ENCODE peak calls at places on chromosomes 16 and 17, in nine cellular contexts. Y is epithelial cell of esophagus, H is GM12865, P is endodermal cell, R is epithelial cell of proximal tubule, A is right atrium auricular region, W is tibial artery, U is AG04450, C is endothelial cell. D is an unnamed sample.

GRCh38 chr17:34567665-34568064 is 11.7 kb upstream of the TMEM132E start:
- DNase-seq in Y (no peak), H (no peak), P (peak), R (no peak), A (no peak), W (no peak), U (no peak), C (no peak), D (no peak)

GRCh38 chr17:58501451-58501850 is 13.0 kb downstream of the MTMR4 start:
- DNase-seq in Y (no peak), H (no peak), P (peak), R (no peak), A (no peak), W (no peak), U (no peak), C (no peak), D (no peak)

GRCh38 chr16:90048347-90048722 is 28.8 kb downstream of the PRDM7 start:
- DNase-seq in Y (no peak), H (no peak), P (no peak), R (no peak), A (no peak), W (no peak), U (no peak), C (no peak), D (no peak)

GRCh38 chr16:15482068-15482747 is 47.8 kb downstream of the BMERB1 start:
- DNase-seq in Y (peak), H (no peak), P (peak), R (peak), A (no peak), W (no peak), U (peak), C (peak), D (no peak)

GRCh38 chr16:80198995-80199299 is 341.8 kb upstream of the DYNLRB2 start:
- DNase-seq in Y (peak), H (no peak), P (no peak), R (no peak), A (no peak), W (no peak), U (no peak), C (no peak), D (no peak)

GRCh38 chr17:80252871-80253270 is 7.8 kb upstream of the RNF213 start:
- DNase-seq in Y (peak), H (peak), P (peak), R (no peak), A (no peak), W (no peak), U (no peak), C (peak), D (peak)

GRCh38 chr17:31830971-31831755 is 27.9 kb downstream of the COPRS start:
- DNase-seq in Y (no peak), H (no peak), P (no peak), R (no peak), A (no peak), W (no peak), U (no peak), C (no peak), D (no peak)

GRCh38 chr16:58456193-58456592 is 43.8 kb upstream of the NDRG4 start:
- DNase-seq in Y (no peak), H (no peak), P (no peak), R (no peak), A (no peak), W (no peak), U (no peak), C (no peak), D (no peak)

GRCh38 chr16:28846933-28847273 is 755 bp upstream of the TUFM start:
- DNase-seq in Y (no peak), H (peak), P (peak), R (no peak), A (no peak), W (no peak), U (no peak), C (no peak), D (no peak)

GRCh38 chr17:12568358-12569251 is 97.1 kb upstream of the MYOCD start:
- DNase-seq in Y (peak), H (no peak), P (no peak), R (no peak), A (no peak), W (no peak), U (no peak), C (no peak), D (no peak)

GRCh38 chr17:17343896-17344506 is 40.8 kb downstream of the NT5M start:
- DNase-seq in Y (no peak), H (no peak), P (peak), R (no peak), A (no peak), W (peak), U (no peak), C (no peak), D (no peak)

GRCh38 chr17:57455063-57455914 is 199.0 kb downstream of the MSI2 start:
- DNase-seq in Y (peak), H (peak), P (no peak), R (no peak), A (no peak), W (no peak), U (no peak), C (no peak), D (no peak)

GRCh38 chr16:3017806-3018506 is at the start of gene CLDN6:
- DNase-seq in Y (no peak), H (no peak), P (peak), R (no peak), A (no peak), W (no peak), U (no peak), C (peak), D (peak)

DNA sequence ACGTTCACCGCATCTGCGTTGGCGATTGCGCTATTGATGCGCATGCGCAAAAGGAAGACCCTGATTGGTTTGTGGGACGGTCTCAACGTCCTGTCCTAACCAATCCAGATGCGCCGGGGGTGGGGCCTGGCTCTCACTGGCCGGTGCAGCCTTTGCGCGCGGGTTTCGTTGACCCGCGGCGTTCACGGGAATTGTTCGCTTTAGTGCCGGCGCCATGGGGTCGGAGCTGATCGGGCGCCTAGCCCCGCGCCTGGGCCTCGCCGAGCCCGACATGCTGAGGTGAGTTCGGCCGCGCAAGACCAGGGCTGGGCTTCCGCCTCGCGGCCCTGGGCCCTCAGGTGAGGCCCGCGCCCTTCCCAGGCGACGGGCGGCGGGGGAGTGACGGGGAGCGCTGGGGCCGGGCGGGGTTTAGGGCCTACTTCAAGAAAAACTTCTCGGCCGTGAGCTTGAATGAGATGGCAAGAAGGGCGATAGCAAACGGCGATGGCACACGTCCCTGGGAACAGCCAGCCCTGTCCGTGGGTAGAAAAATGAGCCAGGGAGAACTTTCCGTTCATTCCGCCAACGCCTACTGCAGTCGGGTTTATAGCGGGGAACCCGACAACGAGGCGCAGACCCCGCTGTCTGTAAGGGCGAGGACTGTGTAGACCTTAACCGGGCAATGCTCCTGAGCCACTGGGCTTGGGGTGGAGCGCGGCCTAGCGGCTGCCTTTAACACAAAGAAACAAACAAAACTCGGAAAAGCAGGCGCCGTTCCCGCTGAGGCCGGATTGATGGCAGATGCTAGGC is at the start of gene ORC6:
- DNase-seq in Y (peak), H (peak), P (peak), R (no peak), A (peak), W (peak), U (peak), C (peak), D (peak)
- TF ChIP-seq CTCF in Y (peak), H (peak), P (peak), R (peak), A (peak), W (peak), U (peak), C (no peak), D (peak)

GRCh38 chr16:49352923-49353322 is 20.7 kb upstream of the C16orf78 start:
- DNase-seq in Y (no peak), H (peak), P (peak), R (no peak), A (no peak), W (no peak), U (no peak), C (peak), D (no peak)
- TF ChIP-seq CTCF in Y (no peak), H (peak), P (peak), R (peak), A (peak), W (no peak), U (peak), C (peak), D (peak)

GRCh38 chr16:19659554-19659953 is 58.5 kb downstream of the KNOP1 start:
- DNase-seq in Y (no peak), H (no peak), P (no peak), R (no peak), A (no peak), W (no peak), U (no peak), C (no peak), D (no peak)
- TF ChIP-seq CTCF in Y (no peak), H (no peak), P (no peak), R (peak), A (peak), W (no peak), U (no peak), C (no peak), D (no peak)

DNA sequence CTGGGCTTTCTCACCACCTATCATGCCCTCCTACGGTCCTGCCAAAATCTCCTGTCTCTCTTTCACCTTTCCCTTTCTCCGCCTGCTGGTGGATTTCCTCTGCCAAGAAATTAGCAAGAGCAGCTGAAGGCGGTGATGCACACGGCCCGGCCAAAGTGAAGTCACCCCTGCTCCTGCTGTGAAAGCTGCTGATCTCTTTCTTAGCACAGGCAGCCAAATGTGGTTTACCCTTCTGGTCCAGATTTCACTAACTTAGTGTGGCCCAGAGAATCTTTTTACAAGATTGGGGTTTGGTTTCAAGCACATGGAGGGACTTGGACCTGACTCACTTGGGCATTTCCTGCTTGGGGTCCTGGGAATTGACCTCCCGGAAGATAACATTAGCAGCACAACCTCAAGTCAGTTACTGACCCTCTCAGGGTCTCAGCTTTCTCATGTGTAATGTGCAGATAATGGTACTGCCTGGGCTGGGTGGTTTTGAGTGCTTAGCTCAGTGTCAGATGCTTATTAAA is 155.7 kb downstream of the SOCS1 start:
- DNase-seq in Y (no peak), H (peak), P (peak), R (peak), A (peak), W (peak), U (peak), C (peak), D (no peak)
- TF ChIP-seq CTCF in Y (no peak), H (peak), P (peak), R (peak), A (peak), W (peak), U (peak), C (no peak), D (no peak)

GRCh38 chr17:48860034-48860433 is 29.2 kb downstream of the CALCOCO2 start:
- DNase-seq in Y (no peak), H (no peak), P (no peak), R (no peak), A (no peak), W (no peak), U (no peak), C (no peak), D (no peak)
- TF ChIP-seq CTCF in Y (peak), H (peak), P (peak), R (peak), A (no peak), W (no peak), U (peak), C (peak), D (peak)